ENCODE peak calls at places on chromosomes 7 and 10, in five cellular contexts. J, B, X, U and Y are unnamed samples.

GRCh38 chr7:22635349-22635748 is 91.7 kb upstream of the IL6 start:
- DNase-seq in X (no peak), B (no peak), J (no peak), U (no peak), Y (no peak)

GRCh38 chr7:128914566-128915151 is 4.2 kb upstream of the KCP start:
- DNase-seq in B (peak; percentile 46), U (no peak), J (peak; percentile 77), X (no peak), Y (peak; percentile 56)

GRCh38 chr10:6743291-6743849 is 163.3 kb upstream of the PRKCQ start:
- DNase-seq in B (no peak), X (no peak), U (no peak), J (no peak), Y (no peak)

GRCh38 chr7:106757846-106758245 is 96.9 kb upstream of the CCDC71L start:
- DNase-seq in B (no peak), U (peak; percentile 24), X (peak; percentile 79), J (no peak), Y (no peak)

GRCh38 chr10:52755297-52756062 is 17.1 kb downstream of the MBL2 start:
- DNase-seq in U (no peak), X (peak; percentile 66), B (no peak), J (no peak), Y (no peak)

GRCh38 chr7:30893357-30893756 is 18.3 kb upstream of the AQP1 start:
- DNase-seq in B (no peak), J (no peak), X (no peak), U (no peak), Y (no peak)

GRCh38 chr10:4588824-4589223 is 237.2 kb upstream of the AKR1E2 start:
- DNase-seq in U (no peak), B (no peak), X (no peak), J (no peak), Y (no peak)

GRCh38 chr7:116528008-116528789 is 3.4 kb downstream of the CAV1 start:
- DNase-seq in U (peak; percentile 79), X (no peak), J (no peak), B (no peak), Y (no peak)

GRCh38 chr10:29473411-29474100 is 161.2 kb downstream of the SVIL start:
- DNase-seq in U (no peak), J (no peak), B (no peak), X (no peak), Y (no peak)

GRCh38 chr10:89389254-89389653 is 3.2 kb upstream of the IFIT1 start:
- DNase-seq in U (no peak), J (no peak), B (no peak), X (no peak), Y (peak; percentile 27)

GRCh38 chr7:98483276-98483963 is 82.5 kb upstream of the BAIAP2L1 start:
- DNase-seq in B (no peak), U (no peak), J (peak; percentile 20), X (no peak), Y (peak; percentile 67)

GRCh38 chr7:158782638-158783490 is 46.4 kb downstream of the ESYT2 start:
- DNase-seq in B (no peak), J (no peak), U (peak; percentile 65), X (no peak), Y (no peak)

GRCh38 chr10:42593284-42593683 is 45.1 kb downstream of the ZNF33B start:
- DNase-seq in U (no peak), X (no peak), J (no peak), B (no peak), Y (no peak)

GRCh38 chr7:130133029-130133774 is 62.9 kb downstream of the KLHDC10 start:
- DNase-seq in X (no peak), J (no peak), B (no peak), U (no peak), Y (no peak)

GRCh38 chr7:78576196-78576595 is 777.6 kb downstream of the PHTF2 start:
- DNase-seq in J (no peak), X (no peak), U (no peak), B (no peak), Y (no peak)

DNA sequence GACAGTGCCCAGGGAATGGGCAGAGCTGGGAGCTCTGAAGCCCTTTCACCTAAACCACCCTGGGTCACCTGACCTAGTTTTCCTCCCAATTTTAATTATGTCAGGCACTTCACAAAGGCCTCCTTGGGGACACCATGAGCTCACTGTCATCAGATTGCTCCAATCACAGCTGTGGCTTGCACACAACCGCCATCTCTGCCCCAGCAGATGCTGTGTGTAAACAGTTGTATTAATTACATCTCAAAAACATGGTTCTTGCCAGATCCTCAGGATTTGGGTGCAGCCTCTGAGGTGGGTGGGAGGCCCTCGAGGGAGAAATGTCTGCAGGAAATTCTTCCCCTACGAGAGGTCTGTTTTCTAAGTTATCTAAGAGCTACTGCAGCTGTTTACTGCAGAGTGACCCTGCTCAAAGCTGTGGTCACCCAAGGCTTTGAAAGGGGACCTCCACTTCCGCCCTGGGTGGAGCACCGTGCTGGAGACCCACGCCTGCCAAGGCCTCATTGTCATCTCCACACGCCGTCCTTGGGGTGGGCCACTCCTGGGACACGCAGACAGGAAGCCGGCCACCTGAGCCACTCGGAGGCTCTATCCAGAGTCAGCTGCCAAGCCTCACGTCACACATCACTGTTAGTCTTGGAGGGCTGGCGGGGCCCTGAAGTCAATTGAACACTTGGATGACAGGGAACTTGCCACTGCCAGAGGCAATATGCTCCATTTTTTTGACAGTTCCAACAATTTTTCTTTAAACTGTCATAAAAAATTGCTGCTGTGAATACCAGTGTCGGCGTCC is 81.5 kb downstream of the EGFR start:
- DNase-seq in X (no peak), B (no peak), U (peak; percentile 56), J (no peak), Y (no peak)
- H3K4me3 ChIP-seq in X (no peak overlapping the region), B (no peak overlapping the region), U (no peak overlapping the region), J (no peak overlapping the region), Y (no peak overlapping the region)

DNA sequence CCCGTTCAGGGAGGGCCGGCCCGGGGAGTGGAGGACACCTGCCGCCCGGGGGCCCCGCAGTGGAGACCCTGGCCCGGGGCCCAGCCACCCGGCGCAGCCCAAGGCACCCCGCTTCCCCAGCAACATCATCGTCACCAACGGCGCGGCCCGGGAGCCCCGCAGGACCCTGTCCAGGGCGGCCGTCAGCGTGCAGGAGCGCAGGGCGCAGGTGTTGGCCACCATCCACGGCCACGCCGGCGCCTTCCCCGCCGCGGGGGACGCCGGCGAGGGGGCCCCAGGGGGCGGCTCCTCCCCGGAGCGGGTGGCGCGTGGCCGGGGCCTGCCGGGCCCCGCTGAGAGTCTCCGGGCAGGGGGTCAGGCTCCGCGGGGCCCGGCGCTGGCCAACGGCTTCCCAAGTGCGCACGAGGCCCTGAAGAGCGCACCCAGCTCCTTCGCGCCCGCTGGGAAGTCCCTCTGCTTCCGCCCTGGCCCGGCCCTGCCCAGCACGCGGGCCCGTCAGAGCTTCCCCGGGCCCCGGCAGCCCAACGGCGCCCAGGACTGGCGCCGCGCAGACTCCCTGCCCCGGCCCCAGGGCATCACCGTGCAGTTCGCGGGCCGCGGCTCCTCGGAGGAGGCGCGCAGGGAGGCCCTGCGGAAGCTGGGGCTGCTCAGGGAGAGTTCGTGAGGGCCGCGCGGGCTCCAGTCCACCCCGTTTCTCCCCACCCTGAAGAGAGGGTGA is 46.7 kb downstream of the PROSER2 start:
- DNase-seq in U (no peak), J (peak; percentile 69), B (no peak), X (no peak), Y (peak; percentile 62)
- H3K4me3 ChIP-seq in U (no peak overlapping the region), J (no peak overlapping the region), B (no peak overlapping the region), X (no peak overlapping the region), Y (no peak overlapping the region)

GRCh38 chr7:1854521-1855395 is 184.7 kb downstream of the ELFN1 start:
- DNase-seq in U (no peak), X (no peak), B (peak; percentile 50), J (peak; percentile 74), Y (no peak)

GRCh38 chr7:1855396-1856160 is 185.5 kb downstream of the ELFN1 start:
- DNase-seq in U (no peak), X (no peak), J (peak; percentile 56), B (peak; percentile 25), Y (no peak)

GRCh38 chr7:1852781-1853618 is 182.9 kb downstream of the ELFN1 start:
- DNase-seq in J (peak; percentile 73), U (no peak), B (peak; percentile 37), X (no peak), Y (no peak)

GRCh38 chr7:1851731-1852531 is 181.9 kb downstream of the ELFN1 start:
- DNase-seq in X (no peak), J (peak; percentile 72), U (no peak), B (no peak), Y (no peak)

GRCh38 chr7:1853619-1854520 is 183.8 kb downstream of the ELFN1 start:
- DNase-seq in U (no peak), J (peak; percentile 73), B (no peak), X (no peak), Y (no peak)
- H3K4me3 ChIP-seq in U (no peak overlapping the region), J (no peak overlapping the region), B (no peak overlapping the region), X (no peak overlapping the region), Y (no peak overlapping the region)

GRCh38 chr7:55550838-55551537 is 21.3 kb downstream of the VOPP1 start:
- DNase-seq in B (no peak), J (no peak), X (no peak), U (no peak), Y (no peak)

GRCh38 chr7:55548295-55548731 is 24.0 kb downstream of the VOPP1 start:
- DNase-seq in J (no peak), U (no peak), B (no peak), X (no peak), Y (no peak)

GRCh38 chr7:55552320-55553086 is 19.8 kb downstream of the VOPP1 start:
- DNase-seq in J (no peak), U (peak; percentile 51), B (no peak), X (no peak), Y (no peak)

GRCh38 chr7:55549457-55549856 is 22.8 kb downstream of the VOPP1 start:
- DNase-seq in B (no peak), J (no peak), U (no peak), X (no peak), Y (no peak)

GRCh38 chr7:55550010-55550409 is 22.3 kb downstream of the VOPP1 start:
- DNase-seq in U (no peak), J (no peak), B (peak; percentile 82), X (no peak), Y (no peak)
- H3K4me3 ChIP-seq in U (no peak overlapping the region), J (no peak overlapping the region), B (no peak overlapping the region), X (no peak overlapping the region), Y (no peak overlapping the region)

GRCh38 chr10:8044908-8045727 is 9.4 kb upstream of the GATA3 start:
- DNase-seq in J (no peak), U (no peak), X (no peak), B (no peak), Y (peak; percentile 89)
- H3K4me3 ChIP-seq in J (no peak overlapping the region), U (no peak overlapping the region), X (peak overlapping the region; percentile 29), B (peak overlapping the region; percentile 20), Y (peak overlapping the region; percentile 33)